ENCODE peak calls at places on chromosomes 13 and 19, in five cellular contexts. E, N, U, M and A are unnamed samples.

GRCh38 chr19:33350538-33351309 is 22.8 kb upstream of the CEBPG start:
- DNase-seq in M (no peak), N (peak; percentile 56), U (no peak), E (no peak), A (no peak)

GRCh38 chr19:5006201-5006600 is 37.3 kb downstream of the KDM4B start:
- DNase-seq in M (no peak), E (no peak), N (peak; percentile 60), U (no peak), A (peak; percentile 17)

GRCh38 chr19:33444238-33444992 is 70.9 kb downstream of the CEBPG start:
- DNase-seq in N (no peak), M (no peak), E (no peak), U (no peak), A (no peak)

GRCh38 chr13:55302568-55302967 is 1838.2 kb upstream of the PRR20A start:
- DNase-seq in E (no peak), U (no peak), M (no peak), N (no peak), A (no peak)

GRCh38 chr19:35045667-35046300 is 4.3 kb downstream of the HPN start:
- DNase-seq in U (no peak), N (peak; percentile 28), M (peak; percentile 73), E (no peak), A (peak; percentile 41)

GRCh38 chr13:32736648-32737047 is 150.4 kb downstream of the PDS5B start:
- DNase-seq in M (no peak), N (no peak), U (no peak), E (no peak), A (no peak)

GRCh38 chr19:33234736-33235135 is 9.1 kb upstream of the SLC7A10 start:
- DNase-seq in M (no peak), N (no peak), U (no peak), E (no peak), A (no peak)

GRCh38 chr19:46761418-46761831 is 15.2 kb upstream of the STRN4 start:
- DNase-seq in M (no peak), N (peak; percentile 79), U (no peak), E (no peak), A (no peak)

GRCh38 chr19:42362891-42363440 is 27.1 kb downstream of the CNFN start:
- DNase-seq in E (no peak), M (peak; percentile 10), N (no peak), U (no peak), A (no peak)

GRCh38 chr19:30065680-30066606 is 123.9 kb downstream of the URI1 start:
- DNase-seq in N (no peak), M (peak; percentile 4), U (no peak), E (no peak), A (no peak)

GRCh38 chr19:40542197-40542859 is 34.3 kb upstream of the SHKBP1 start:
- DNase-seq in E (no peak), U (no peak), N (peak; percentile 60), M (no peak), A (peak; percentile 17)

GRCh38 chr13:63636231-63636993 is 2220.8 kb upstream of the PCDH20 start:
- DNase-seq in N (no peak), M (no peak), U (no peak), E (no peak), A (no peak)

GRCh38 chr19:16677060-16677459 is 16.1 kb downstream of the TMEM38A start:
- DNase-seq in U (no peak), N (no peak), M (no peak), E (no peak), A (no peak)

GRCh38 chr19:1360126-1360817 is 23.4 kb upstream of the NDUFS7 start:
- DNase-seq in N (no peak), E (no peak), M (no peak), U (no peak), A (no peak)

GRCh38 chr19:29266603-29267002 is 53.7 kb upstream of the UQCRFS1 start:
- DNase-seq in N (no peak), U (no peak), E (no peak), M (no peak), A (no peak)

GRCh38 chr19:53246498-53246897 is 8.2 kb downstream of the ZNF677 start:
- DNase-seq in U (no peak), M (no peak), E (no peak), N (no peak), A (no peak)

GRCh38 chr19:35040826-35041547 is 534 bp upstream of the HPN start:
- DNase-seq in U (no peak), M (peak; percentile 87), N (no peak), E (no peak), A (peak; percentile 30)

DNA sequence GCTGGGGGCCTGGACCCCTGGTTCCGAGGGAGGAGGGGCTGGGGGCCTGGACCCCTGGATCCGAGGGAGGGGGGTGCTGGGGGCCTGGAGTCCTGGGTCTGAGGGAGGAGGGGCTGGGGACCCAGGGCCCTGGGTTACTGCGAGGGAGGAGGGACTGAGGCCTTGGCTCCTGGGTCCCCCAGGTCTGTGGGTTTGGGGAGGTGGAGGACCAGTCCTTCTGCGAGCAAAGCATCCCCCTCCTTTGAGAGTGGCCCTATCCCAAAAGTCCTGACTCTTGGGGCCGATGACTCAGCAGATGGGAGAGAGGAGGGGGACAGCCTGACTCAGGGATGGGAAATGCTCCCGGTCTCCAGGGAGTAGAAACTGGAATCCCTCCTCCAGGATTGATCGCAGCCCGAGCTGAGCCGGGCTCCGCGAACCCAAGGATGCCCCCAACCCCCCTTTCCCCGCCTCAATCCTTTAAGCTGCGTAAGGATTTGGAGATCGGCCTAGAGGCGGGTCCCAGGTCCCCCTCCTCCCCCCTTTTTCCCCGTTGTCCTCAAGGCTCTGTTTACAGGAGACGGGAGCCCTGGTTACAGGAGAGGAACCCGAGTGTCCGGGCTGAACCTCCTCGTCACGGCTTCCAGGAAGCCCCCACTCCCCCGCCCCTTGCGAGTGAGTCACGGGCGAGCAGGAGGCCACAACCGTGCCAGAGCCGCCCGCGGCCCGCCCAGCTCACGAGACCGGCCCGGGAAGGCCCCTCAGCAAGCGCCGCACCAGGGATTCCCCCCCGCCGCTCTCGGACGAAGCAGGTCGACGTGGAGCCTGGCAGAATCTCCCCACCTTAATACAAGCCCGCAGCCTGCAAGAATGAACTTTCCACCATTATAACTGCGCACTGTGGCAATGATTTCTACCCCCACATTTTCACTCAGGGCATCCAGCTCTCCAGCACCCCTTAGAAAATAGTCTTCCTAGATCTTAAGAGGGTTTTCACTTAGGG is 3.0 kb upstream of the ZFP36 start:
- DNase-seq in U (peak; percentile 78), N (peak; percentile 99), M (peak; percentile 87), E (peak; percentile 89), A (peak; percentile 100)
- H2BK15ac ChIP-seq in U (peak overlapping the region; percentile 81), N (peak overlapping the region; percentile 95), M (no peak overlapping the region), E (peak overlapping the region; percentile 83), A (peak overlapping the region; percentile 96)

GRCh38 chr13:91348906-91349435 is 1.5 kb downstream of the MIR17HG start:
- DNase-seq in N (peak; percentile 79), U (no peak), E (peak; percentile 89), M (peak; percentile 86), A (peak; percentile 89)

GRCh38 chr13:91346848-91347211 is 657 bp upstream of the MIR17HG start:
- DNase-seq in U (no peak), N (no peak), E (peak; percentile 14), M (peak; percentile 38), A (peak; percentile 35)

GRCh38 chr13:91347996-91348905 is 764 bp downstream of the MIR17HG start:
- DNase-seq in N (no peak), U (no peak), M (no peak), E (peak; percentile 18), A (peak; percentile 28)

GRCh38 chr13:91346062-91346461 is 1.4 kb upstream of the MIR17HG start:
- DNase-seq in M (no peak), E (no peak), N (no peak), U (no peak), A (no peak)

GRCh38 chr13:91347212-91347995 is at the start of gene MIR17HG:
- DNase-seq in E (peak; percentile 90), N (peak; percentile 72), U (peak; percentile 63), M (peak; percentile 91), A (peak; percentile 86)
- H4K91ac ChIP-seq in E (peak within 1 kb of the TSS; percentile 97), N (peak within 1 kb of the TSS; percentile 56), U (peak within 1 kb of the TSS; percentile 85), M (no peak within 1 kb of the TSS), A (peak within 1 kb of the TSS; percentile 95)

GRCh38 chr13:19957320-19958118 is 1.0 kb upstream of the ZMYM2 start:
- DNase-seq in E (peak; percentile 74), N (peak; percentile 18), U (no peak), M (peak; percentile 80), A (peak; percentile 84)
- H2BK5ac ChIP-seq in E (peak overlapping the region; percentile 96), N (peak overlapping the region; percentile 44), U (peak overlapping the region; percentile 94), M (no peak overlapping the region), A (peak overlapping the region; percentile 95)

GRCh38 chr19:12448808-12449207 is 8.0 kb upstream of the ZNF443 start:
- DNase-seq in M (no peak), E (no peak), U (no peak), N (no peak), A (no peak)
- H2BK15ac ChIP-seq in M (no peak overlapping the region), E (no peak overlapping the region), U (no peak overlapping the region), N (no peak overlapping the region), A (no peak overlapping the region)

DNA sequence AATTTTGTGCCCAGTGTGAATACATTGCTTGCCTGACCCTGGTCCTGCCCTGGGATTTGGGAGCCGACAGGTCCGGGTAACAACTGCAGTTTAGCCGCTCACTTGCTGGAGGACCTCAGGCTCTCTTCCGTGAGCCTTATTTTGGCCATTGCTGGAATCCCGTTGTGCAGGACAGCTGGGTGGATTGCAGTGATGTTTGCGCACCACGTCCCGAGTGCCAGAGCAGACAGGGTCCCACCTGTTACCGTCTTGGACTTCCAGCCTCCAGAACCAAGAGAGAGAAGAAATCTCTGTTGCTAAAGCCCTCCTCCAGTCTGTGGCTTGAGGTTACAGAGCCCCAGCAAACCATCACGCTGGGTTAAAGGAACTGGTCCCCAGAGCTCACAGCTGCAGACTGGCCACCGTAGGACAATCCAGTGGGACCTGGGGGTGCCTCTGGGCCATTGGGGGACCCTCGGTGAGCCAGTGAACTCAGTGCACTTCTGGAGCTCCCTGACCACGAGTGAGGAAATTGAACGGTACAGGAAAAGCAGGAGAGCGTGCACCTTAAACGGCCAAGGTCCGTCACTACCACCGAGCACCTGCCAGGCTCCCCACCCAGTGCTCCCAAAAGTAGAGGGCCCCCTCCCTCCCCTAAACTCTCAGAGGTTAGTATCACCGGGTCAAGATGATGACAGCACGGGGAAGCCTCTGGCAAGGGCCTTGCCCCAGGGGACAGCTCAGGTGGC is 92.9 kb downstream of the GNG7 start:
- DNase-seq in M (no peak), U (no peak), N (no peak), E (no peak), A (no peak)
- H4K91ac ChIP-seq in M (no peak overlapping the region), U (no peak overlapping the region), N (no peak overlapping the region), E (no peak overlapping the region), A (no peak overlapping the region)